ENCODE peak calls at places on chromosomes 2 and 18, in eight cellular contexts. Q is fibroblast of the aortic adventitia; X is NB4; H is astrocyte of the spinal cord; Z is CD8-positive, alpha-beta memory T cell; B is astrocyte of the cerebellum; P is body of pancreas; V is choroid plexus epithelial cell. U is an unnamed sample.
A peak's percentile ranks its signal among the peaks of the same experiment; 100 is the strongest.

GRCh38 chr2:156331572-156332451 is 709 bp downstream of the NR4A2 start:
- DNase-seq in Q (peak; percentile 76), X (peak; percentile 88), H (peak; percentile 81), Z (no peak), B (no peak), P (peak; percentile 85), V (peak; percentile 83), U (peak; percentile 83)

GRCh38 chr2:201798252-201798918 is 8.0 kb upstream of the CDK15 start:
- DNase-seq in Q (peak; percentile 87), X (peak; percentile 37), H (peak; percentile 95), Z (no peak), B (peak; percentile 94), P (no peak), V (peak; percentile 73), U (peak; percentile 87)

GRCh38 chr2:62724886-62725711 is 19.6 kb downstream of the EHBP1 start:
- DNase-seq in Q (no peak), X (peak; percentile 44), H (no peak), Z (peak; percentile 6), B (no peak), P (peak; percentile 23), V (no peak), U (no peak)

GRCh38 chr2:197042613-197043248 is 116.2 kb upstream of the PGAP1 start:
- DNase-seq in Q (no peak), X (no peak), H (no peak), Z (no peak), B (no peak), P (no peak), V (no peak), U (no peak)

GRCh38 chr2:27003857-27004256 is 28.9 kb upstream of the TMEM214 start:
- DNase-seq in Q (peak; percentile 60), X (peak; percentile 22), H (peak; percentile 38), Z (no peak), B (no peak), P (no peak), V (peak; percentile 67), U (no peak)

GRCh38 chr2:145740302-145740701 is 1220.4 kb upstream of the ZEB2 start:
- DNase-seq in Q (no peak), X (no peak), H (no peak), Z (no peak), B (no peak), P (no peak), V (peak; percentile 62), U (peak; percentile 75)

GRCh38 chr2:108988796-108989713 is at the start of gene EDAR:
- DNase-seq in Q (no peak), X (peak; percentile 33), H (peak; percentile 19), Z (peak; percentile 4), B (peak; percentile 18), P (peak; percentile 64), V (peak; percentile 37), U (no peak)

GRCh38 chr2:229909090-229909489 is 12.7 kb downstream of the TRIP12 start:
- DNase-seq in Q (peak; percentile 65), X (no peak), H (no peak), Z (no peak), B (no peak), P (no peak), V (peak; percentile 22), U (peak; percentile 35)

GRCh38 chr2:96869281-96869823 is 528 bp downstream of the SEMA4C start:
- DNase-seq in Q (peak; percentile 73), X (peak; percentile 50), H (peak; percentile 80), Z (no peak), B (peak; percentile 38), P (peak; percentile 85), V (peak; percentile 92), U (peak; percentile 64)

GRCh38 chr2:204472375-204472774 is 72.9 kb upstream of the PARD3B start:
- DNase-seq in Q (no peak), X (no peak), H (no peak), Z (no peak), B (no peak), P (no peak), V (no peak), U (no peak)

GRCh38 chr2:215364157-215365155 is 52.6 kb downstream of the ATIC start:
- DNase-seq in Q (peak; percentile 32), X (no peak), H (peak; percentile 20), Z (no peak), B (no peak), P (no peak), V (peak; percentile 45), U (no peak)
- H3K4me3 ChIP-seq in Q (no peak overlapping the region), X (no peak overlapping the region), H (no peak overlapping the region), Z (no peak overlapping the region), B (no peak overlapping the region), P (no peak overlapping the region), V (no peak overlapping the region), U (no peak overlapping the region)

GRCh38 chr2:10326707-10327594 is 24.2 kb downstream of the HPCAL1 start:
- DNase-seq in Q (no peak), X (no peak), H (no peak), Z (no peak), B (no peak), P (no peak), V (no peak), U (no peak)
- H3K4me3 ChIP-seq in Q (no peak overlapping the region), X (no peak overlapping the region), H (no peak overlapping the region), Z (no peak overlapping the region), B (no peak overlapping the region), P (no peak overlapping the region), V (no peak overlapping the region), U (no peak overlapping the region)

GRCh38 chr18:23573948-23574431 is 12.3 kb downstream of the NPC1 start:
- DNase-seq in Q (peak; percentile 80), X (no peak), H (peak; percentile 72), Z (peak; percentile 15), B (peak; percentile 55), P (peak; percentile 12), V (peak; percentile 92), U (peak; percentile 55)

GRCh38 chr18:23570912-23571504 is 15.3 kb downstream of the NPC1 start:
- DNase-seq in Q (no peak), X (no peak), H (no peak), Z (no peak), B (no peak), P (no peak), V (peak; percentile 59), U (no peak)

GRCh38 chr18:23573020-23573419 is 13.3 kb downstream of the NPC1 start:
- DNase-seq in Q (no peak), X (no peak), H (no peak), Z (no peak), B (no peak), P (no peak), V (no peak), U (no peak)

GRCh38 chr18:23572570-23572969 is 13.7 kb downstream of the NPC1 start:
- DNase-seq in Q (no peak), X (no peak), H (no peak), Z (no peak), B (no peak), P (no peak), V (no peak), U (no peak)

DNA sequence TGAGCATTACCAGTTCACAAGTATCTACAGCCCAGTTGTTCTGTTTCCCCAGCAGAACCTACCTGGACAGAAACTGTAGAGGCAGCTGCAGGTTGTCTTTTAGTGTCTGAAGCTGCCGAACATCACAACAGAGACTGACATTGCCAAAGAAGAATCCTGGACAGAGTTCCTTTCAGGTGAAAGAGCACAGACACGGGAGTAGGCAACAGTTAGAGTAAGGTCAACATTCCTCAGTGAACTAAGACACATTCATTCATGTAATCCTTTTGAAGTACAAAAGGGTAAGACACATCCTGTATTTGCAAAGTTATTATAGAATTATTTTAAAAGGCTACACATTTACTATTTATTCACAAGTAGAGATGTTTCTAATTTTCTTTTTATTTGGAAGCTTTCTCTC is 14.3 kb downstream of the NPC1 start:
- DNase-seq in Q (no peak), X (no peak), H (no peak), Z (no peak), B (no peak), P (no peak), V (no peak), U (no peak)
- H3K4me3 ChIP-seq in Q (no peak overlapping the region), X (no peak overlapping the region), H (no peak overlapping the region), Z (no peak overlapping the region), B (no peak overlapping the region), P (no peak overlapping the region), V (no peak overlapping the region), U (no peak overlapping the region)

GRCh38 chr18:8722946-8723477 is 17.7 kb downstream of the MTCL1 start:
- DNase-seq in Q (no peak), X (no peak), H (no peak), Z (no peak), B (no peak), P (no peak), V (no peak), U (no peak)

GRCh38 chr18:8724452-8724851 is 19.1 kb downstream of the MTCL1 start:
- DNase-seq in Q (no peak), X (no peak), H (no peak), Z (no peak), B (no peak), P (no peak), V (no peak), U (no peak)

GRCh38 chr18:8726281-8726680 is 20.9 kb downstream of the MTCL1 start:
- DNase-seq in Q (no peak), X (no peak), H (no peak), Z (no peak), B (no peak), P (no peak), V (no peak), U (no peak)

GRCh38 chr18:8730080-8730827 is 24.9 kb downstream of the MTCL1 start:
- DNase-seq in Q (peak; percentile 93), X (no peak), H (peak; percentile 93), Z (no peak), B (peak; percentile 76), P (peak; percentile 82), V (peak; percentile 93), U (peak; percentile 97)

GRCh38 chr18:8726963-8727730 is 21.8 kb downstream of the MTCL1 start:
- DNase-seq in Q (no peak), X (no peak), H (no peak), Z (no peak), B (no peak), P (no peak), V (no peak), U (no peak)
- H3K4me3 ChIP-seq in Q (no peak overlapping the region), X (no peak overlapping the region), H (no peak overlapping the region), Z (no peak overlapping the region), B (no peak overlapping the region), P (no peak overlapping the region), V (no peak overlapping the region), U (no peak overlapping the region)

DNA sequence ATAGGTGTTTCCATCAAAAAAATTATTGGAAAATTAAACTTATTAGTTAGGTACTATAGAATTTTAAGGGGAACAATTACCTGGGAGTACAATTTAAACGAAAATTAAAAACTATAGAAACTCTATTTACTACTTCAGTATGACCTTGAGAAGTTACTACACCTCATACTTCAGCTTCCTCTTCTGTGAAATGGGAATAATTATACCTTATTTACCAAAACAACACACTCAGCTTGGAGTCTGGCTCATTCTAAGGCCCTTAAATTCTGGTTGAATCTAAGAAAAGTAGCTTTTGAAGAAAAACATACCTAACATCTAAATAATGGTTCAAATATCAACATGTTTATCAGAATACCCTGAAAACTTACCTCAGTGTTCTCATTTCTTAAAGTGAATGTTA is 2.7 kb downstream of the NABP1 start:
- DNase-seq in Q (no peak), X (no peak), H (no peak), Z (no peak), B (no peak), P (no peak), V (no peak), U (no peak)
- H3K4me3 ChIP-seq in Q (peak overlapping the region; percentile 57), X (peak overlapping the region; percentile 84), H (peak overlapping the region; percentile 28), Z (peak overlapping the region; percentile 41), B (peak overlapping the region; percentile 78), P (no peak overlapping the region), V (peak overlapping the region; percentile 84), U (peak overlapping the region; percentile 42)

GRCh38 chr18:21598726-21599584 is 1.5 kb downstream of the ESCO1 start:
- DNase-seq in Q (no peak), X (peak; percentile 79), H (no peak), Z (no peak), B (no peak), P (no peak), V (no peak), U (no peak)
- H3K4me3 ChIP-seq in Q (peak overlapping the region; percentile 94), X (peak overlapping the region; percentile 75), H (peak overlapping the region; percentile 98), Z (peak overlapping the region; percentile 92), B (peak overlapping the region; percentile 68), P (peak overlapping the region; percentile 84), V (peak overlapping the region; percentile 99), U (peak overlapping the region; percentile 99)